ENCODE peak calls at places on chromosomes 5 and 9, in five cellular contexts. K is K562, T is H1, F is GM12878, I is HepG2. E is an unnamed sample.

GRCh38 chr5:1772634-1773033 is 27.0 kb downstream of the MRPL36 start:
- DNase-seq in K (no peak), T (no peak), I (peak), F (no peak), E (peak)

GRCh38 chr5:77144837-77145139 is 57.7 kb upstream of the ZBED3 start:
- DNase-seq in K (no peak), T (no peak), I (no peak), F (no peak), E (no peak)

GRCh38 chr9:132546148-132547051 is 36.0 kb upstream of the BARHL1 start:
- DNase-seq in K (peak), F (no peak), T (peak), I (no peak), E (no peak)

GRCh38 chr9:129944501-129945116 is 98.4 kb downstream of the FNBP1 start:
- DNase-seq in F (no peak), I (no peak), T (no peak), K (no peak), E (no peak)

GRCh38 chr5:42057254-42057690 is 132.2 kb downstream of the FBXO4 start:
- DNase-seq in T (peak), I (peak), F (peak), K (peak), E (peak)

GRCh38 chr5:143527808-143528207 is 124.3 kb upstream of the NR3C1 start:
- DNase-seq in F (no peak), I (peak), T (no peak), K (no peak), E (no peak)

GRCh38 chr9:12722131-12722530 is 28.9 kb downstream of the TYRP1 start:
- DNase-seq in K (no peak), T (no peak), I (no peak), F (no peak), E (no peak)

GRCh38 chr5:4551034-4551433 is 589.1 kb upstream of the ADAMTS16 start:
- DNase-seq in I (no peak), F (no peak), K (no peak), T (no peak), E (no peak)

GRCh38 chr9:130433168-130433946 is 11.4 kb upstream of the ASS1 start:
- DNase-seq in I (no peak), K (no peak), F (no peak), T (no peak), E (no peak)

GRCh38 chr5:140857177-140857986 is 1.7 kb downstream of the PCDHA10 start:
- DNase-seq in I (no peak), T (no peak), K (no peak), F (no peak), E (no peak)

GRCh38 chr9:5518937-5519319 is 8.6 kb downstream of the PDCD1LG2 start:
- DNase-seq in T (no peak), F (no peak), K (no peak), I (no peak), E (no peak)

GRCh38 chr5:171420429-171421231 is 1.2 kb downstream of the FGF18 start:
- DNase-seq in K (no peak), I (no peak), F (no peak), T (no peak), E (no peak)

GRCh38 chr5:17260549-17260948 is 43.1 kb downstream of the BASP1 start:
- DNase-seq in K (no peak), F (no peak), T (no peak), I (no peak), E (no peak)

GRCh38 chr9:96604005-96604320 is 15.7 kb downstream of the CDC14B start:
- DNase-seq in K (no peak), F (no peak), T (no peak), I (no peak), E (no peak)

GRCh38 chr5:72107874-72108199 is 562 bp downstream of the MAP1B start:
- DNase-seq in T (no peak), I (no peak), K (peak), F (no peak), E (no peak)

GRCh38 chr5:66413931-66414330 is 182.3 kb upstream of the MAST4 start:
- DNase-seq in F (no peak), T (no peak), I (no peak), K (no peak), E (no peak)

GRCh38 chr5:1015545-1015944 is 6.9 kb downstream of the NKD2 start:
- DNase-seq in F (no peak), T (no peak), K (no peak), I (no peak), E (no peak)

GRCh38 chr9:128495804-128496417 is 8.6 kb upstream of the GLE1 start:
- DNase-seq in F (no peak), K (no peak), I (peak), T (no peak), E (peak)

GRCh38 chr9:135085830-135086546 is 1.5 kb upstream of the OLFM1 start:
- DNase-seq in K (peak), T (peak), I (peak), F (no peak), E (peak)

GRCh38 chr5:151126199-151126645 is 31.4 kb downstream of the ANXA6 start:
- DNase-seq in K (peak), I (peak), F (peak), T (peak), E (peak)

DNA sequence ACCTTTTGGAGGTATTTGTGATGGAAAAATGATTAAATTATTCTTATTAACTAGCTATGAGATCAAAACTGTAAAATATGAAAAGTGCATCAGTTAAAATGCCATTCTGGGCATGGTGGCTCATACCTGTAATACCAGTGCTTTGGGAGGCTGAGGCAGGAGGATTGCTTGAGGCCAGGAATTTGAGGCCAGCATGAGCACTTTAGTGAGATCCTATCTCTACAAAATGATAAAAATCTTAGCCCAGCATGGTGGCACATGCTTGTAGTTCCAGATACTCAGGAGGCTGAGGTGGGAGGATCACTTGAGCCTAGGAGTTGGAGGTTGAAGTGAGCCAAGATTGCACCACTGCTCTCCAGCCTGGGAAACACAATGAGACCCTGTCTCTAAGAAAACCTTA is 252.5 kb upstream of the SEMA6A start:
- DNase-seq in T (no peak), K (no peak), I (no peak), F (no peak), E (no peak)
- TF ChIP-seq CEBPB in T (no peak), K (no peak), I (no peak), F (no peak), E (no peak)

GRCh38 chr5:125484272-125485002 is 738.0 kb upstream of the ZNF608 start:
- DNase-seq in F (no peak), I (no peak), K (no peak), T (no peak), E (peak)
- H2AFZ ChIP-seq in F (no peak), I (no peak), K (no peak), T (peak), E (peak)

GRCh38 chr5:167029488-167029887 is 1262.0 kb upstream of the WWC1 start:
- DNase-seq in T (no peak), I (no peak), F (no peak), K (no peak), E (no peak)

GRCh38 chr5:167036585-167036984 is 1254.9 kb upstream of the WWC1 start:
- DNase-seq in K (no peak), F (no peak), I (no peak), T (no peak), E (no peak)

DNA sequence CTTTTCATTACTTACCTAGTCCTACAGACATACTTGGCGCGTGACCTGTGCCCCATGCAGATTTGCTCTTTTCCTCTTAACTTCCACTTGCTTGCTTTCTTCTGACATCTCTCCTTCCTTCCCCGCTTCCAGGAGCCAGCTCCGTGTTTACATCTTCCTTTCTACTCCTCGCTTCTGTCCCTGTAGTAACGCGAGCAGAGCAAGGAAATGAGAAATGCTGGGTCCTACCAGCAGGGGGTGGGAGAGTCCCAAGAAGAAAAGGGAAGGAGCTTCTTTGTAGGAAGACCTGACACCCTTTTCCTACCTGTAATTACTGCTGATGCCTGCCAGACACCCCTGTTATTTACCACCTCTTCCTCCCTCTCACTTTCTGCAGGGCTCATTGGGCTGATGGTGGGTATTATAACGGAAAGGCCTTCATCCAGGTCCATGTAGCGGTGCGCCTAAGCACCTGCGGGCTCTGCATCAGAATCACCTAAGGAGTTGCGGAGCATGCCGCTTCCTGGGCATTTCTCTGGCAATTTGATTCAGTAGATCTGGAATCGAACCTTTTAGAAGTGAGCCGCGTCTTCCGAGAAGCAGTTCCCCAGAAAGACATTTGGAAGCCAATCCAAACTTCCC is 1260.8 kb upstream of the WWC1 start:
- DNase-seq in I (no peak), T (peak), K (no peak), F (no peak), E (no peak)
- TF ChIP-seq JUND in I (no peak), T (no peak), K (no peak), F (no peak), E (no peak)

GRCh38 chr5:56206126-56206525 is 27.0 kb downstream of the ANKRD55 start:
- DNase-seq in I (no peak), T (no peak), F (no peak), K (no peak), E (no peak)
- TF ChIP-seq CEBPB in I (no peak), T (no peak), F (no peak), K (no peak), E (no peak)

GRCh38 chr5:54310433-54311177 is at the start of gene ARL15:
- DNase-seq in F (peak), T (peak), I (peak), K (peak), E (peak)
- H2AFZ ChIP-seq in F (peak), T (peak), I (peak), K (peak), E (peak)

DNA sequence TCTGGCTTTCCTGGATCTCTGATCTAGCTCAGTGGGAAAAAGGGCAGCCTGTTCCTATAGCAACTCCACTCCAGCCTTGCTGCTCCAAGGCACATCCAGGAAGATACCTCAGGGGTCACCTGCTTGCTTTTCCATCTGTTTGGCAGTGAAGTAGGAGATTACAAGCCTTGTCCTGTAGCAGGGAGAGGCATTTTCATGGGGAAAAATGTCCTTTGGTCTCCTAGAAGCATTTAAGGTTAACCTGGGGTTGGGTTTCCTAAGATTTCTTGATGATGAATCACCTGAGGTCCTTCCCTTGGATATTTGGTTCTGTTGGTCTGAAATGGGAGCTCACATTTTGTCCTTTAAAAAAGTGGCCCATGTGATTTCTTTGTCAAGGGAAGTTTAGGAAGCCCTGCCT is 1.5 kb upstream of the TMEM174 start:
- DNase-seq in F (no peak), I (no peak), K (no peak), T (no peak), E (no peak)
- TF ChIP-seq JUND in F (no peak), I (no peak), K (no peak), T (no peak), E (no peak)

GRCh38 chr9:571745-572144 is 269.8 kb upstream of the DMRT1 start:
- DNase-seq in F (no peak), T (no peak), K (no peak), I (no peak), E (no peak)

GRCh38 chr9:571066-571465 is 270.4 kb upstream of the DMRT1 start:
- DNase-seq in I (no peak), K (no peak), F (no peak), T (no peak), E (no peak)

GRCh38 chr9:575139-575538 is 266.4 kb upstream of the DMRT1 start:
- DNase-seq in K (no peak), T (no peak), F (no peak), I (no peak), E (no peak)

GRCh38 chr9:570187-570586 is 271.3 kb upstream of the DMRT1 start:
- DNase-seq in F (no peak), K (no peak), I (no peak), T (no peak), E (no peak)

DNA sequence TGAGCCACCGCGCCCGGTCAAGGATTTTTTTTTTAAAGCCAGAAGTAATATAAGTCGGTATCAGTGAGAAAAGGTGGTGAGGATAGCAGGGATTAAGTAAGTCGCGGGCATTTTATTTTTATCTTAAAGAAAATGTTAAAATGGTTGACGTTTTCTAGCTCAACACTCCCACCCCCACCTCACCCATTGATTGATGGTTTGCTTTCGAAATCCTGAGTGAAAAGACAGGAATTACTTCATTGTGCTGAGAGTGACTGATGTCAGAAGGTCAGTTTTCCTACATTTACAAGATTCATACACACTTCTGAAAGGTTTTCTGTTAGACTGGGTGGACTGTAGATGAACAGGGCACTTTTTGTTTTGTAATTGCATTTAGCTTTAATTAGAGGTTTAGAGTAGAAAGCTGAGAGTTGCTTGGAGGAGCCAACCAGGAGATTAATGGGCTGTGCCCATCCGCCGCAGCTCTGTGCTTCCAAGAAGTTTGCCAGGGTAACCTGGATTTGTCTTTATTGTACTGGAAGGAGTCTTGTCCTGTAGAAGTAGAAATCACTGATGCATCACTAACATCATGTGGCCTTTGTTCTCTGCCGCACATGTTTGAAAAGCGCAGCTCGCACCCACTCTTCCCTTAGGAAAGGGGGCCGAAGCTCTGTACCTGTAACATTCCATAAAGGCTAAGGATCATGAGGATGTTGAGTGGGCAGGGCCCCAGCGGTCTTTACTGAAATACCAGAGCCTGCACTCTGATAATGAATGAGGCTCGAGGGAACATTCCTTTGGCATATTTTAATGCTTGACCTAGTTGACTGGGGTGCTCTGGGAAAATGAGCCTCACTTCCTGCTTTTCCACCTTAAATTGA is 267.7 kb upstream of the DMRT1 start:
- DNase-seq in I (peak), K (no peak), F (no peak), T (no peak), E (no peak)
- TF ChIP-seq CEBPB in I (no peak), K (no peak), F (no peak), T (no peak), E (no peak)